ENCODE peak calls at places on chromosomes 2 and 18, in ten cellular contexts. J is stomach, E is H1, S is A549, U is SK-N-SH, A is HepG2, Q is sigmoid colon, M is suprapubic skin, F is transverse colon, R is upper lobe of left lung. H is an unnamed sample. For H3K9me3, the result is how much of the 10 kb centered on the place peaks cover.

GRCh38 chr2:226776104-226776503 is 23.5 kb downstream of the IRS1 start:
- DNase-seq in S (no peak), E (no peak), J (no peak), A (no peak), F (no peak), R (no peak), Q (no peak), M (no peak), U (no peak), H (no peak)

GRCh38 chr2:157930728-157931127 is 54.6 kb upstream of the ACVR1 start:
- DNase-seq in U (no peak), Q (no peak), E (no peak), S (no peak), F (no peak), J (no peak), R (no peak), M (no peak), A (no peak), H (no peak)

GRCh38 chr2:55115795-55116597 is 65.7 kb upstream of the RTN4 start:
- DNase-seq in J (no peak), Q (no peak), M (no peak), R (no peak), U (no peak), S (no peak), A (no peak), E (no peak), F (no peak), H (no peak)

GRCh38 chr2:13522917-13523821 is 806.4 kb downstream of the TRIB2 start:
- DNase-seq in U (no peak), S (no peak), A (no peak), Q (no peak), R (no peak), F (no peak), J (peak), M (no peak), E (no peak), H (peak)

GRCh38 chr2:224887159-224887558 is 155.1 kb downstream of the DOCK10 start:
- DNase-seq in J (no peak), M (no peak), E (no peak), Q (no peak), U (no peak), A (no peak), R (no peak), S (no peak), F (no peak), H (no peak)

GRCh38 chr2:231334179-231334930 is 61.2 kb upstream of the B3GNT7 start:
- DNase-seq in S (no peak), Q (no peak), J (no peak), U (no peak), A (no peak), F (no peak), E (no peak), R (no peak), M (no peak), H (no peak)

GRCh38 chr2:64488050-64488974 is 34.4 kb downstream of the LGALSL start:
- DNase-seq in Q (peak), F (peak), A (peak), R (no peak), S (peak), U (peak), J (peak), M (no peak), E (peak), H (peak)

GRCh38 chr2:2797797-2798196 is 466.7 kb upstream of the MYT1L start:
- DNase-seq in J (no peak), A (no peak), S (no peak), Q (no peak), E (no peak), F (no peak), R (no peak), U (no peak), M (no peak), H (no peak)

GRCh38 chr18:34509163-34509562 is 200.9 kb upstream of the DTNA start:
- DNase-seq in E (no peak), A (no peak), J (no peak), F (no peak), S (no peak), Q (no peak), U (no peak), R (no peak), M (no peak), H (no peak)

GRCh38 chr2:70852824-70853223 is 17.2 kb upstream of the CD207 start:
- DNase-seq in U (no peak), M (no peak), F (no peak), A (no peak), R (no peak), S (no peak), J (no peak), E (no peak), Q (no peak), H (no peak)

GRCh38 chr2:241811952-241812729 is 3.1 kb downstream of the NEU4 start:
- DNase-seq in S (no peak), E (no peak), A (no peak), F (no peak), M (no peak), Q (no peak), R (peak), U (peak), J (no peak), H (peak)

GRCh38 chr2:51813245-51813644 is 781.3 kb upstream of the NRXN1 start:
- DNase-seq in E (no peak), F (no peak), S (no peak), A (no peak), J (no peak), R (no peak), U (no peak), Q (no peak), M (no peak), H (no peak)

GRCh38 chr2:74947703-74948102 is 10.7 kb upstream of the POLE4 start:
- DNase-seq in U (no peak), Q (no peak), J (no peak), E (peak), F (no peak), A (peak), R (no peak), M (no peak), S (no peak), H (no peak)
- H3K9me3 ChIP-seq in U (under half), Q (under half), J (under half), E (under half), F (under half), A (under half), R (under half), M (under half), S (under half), H (under half)

GRCh38 chr18:24924066-24924716 is 427.8 kb downstream of the ZNF521 start:
- DNase-seq in J (no peak), E (peak), F (no peak), A (no peak), M (no peak), S (no peak), U (no peak), Q (no peak), R (no peak), H (no peak)
- TF ChIP-seq EP300 in J (no peak), E (no peak), F (no peak), A (no peak), M (no peak), S (no peak), U (no peak), Q (no peak), R (no peak), H (no peak)

DNA sequence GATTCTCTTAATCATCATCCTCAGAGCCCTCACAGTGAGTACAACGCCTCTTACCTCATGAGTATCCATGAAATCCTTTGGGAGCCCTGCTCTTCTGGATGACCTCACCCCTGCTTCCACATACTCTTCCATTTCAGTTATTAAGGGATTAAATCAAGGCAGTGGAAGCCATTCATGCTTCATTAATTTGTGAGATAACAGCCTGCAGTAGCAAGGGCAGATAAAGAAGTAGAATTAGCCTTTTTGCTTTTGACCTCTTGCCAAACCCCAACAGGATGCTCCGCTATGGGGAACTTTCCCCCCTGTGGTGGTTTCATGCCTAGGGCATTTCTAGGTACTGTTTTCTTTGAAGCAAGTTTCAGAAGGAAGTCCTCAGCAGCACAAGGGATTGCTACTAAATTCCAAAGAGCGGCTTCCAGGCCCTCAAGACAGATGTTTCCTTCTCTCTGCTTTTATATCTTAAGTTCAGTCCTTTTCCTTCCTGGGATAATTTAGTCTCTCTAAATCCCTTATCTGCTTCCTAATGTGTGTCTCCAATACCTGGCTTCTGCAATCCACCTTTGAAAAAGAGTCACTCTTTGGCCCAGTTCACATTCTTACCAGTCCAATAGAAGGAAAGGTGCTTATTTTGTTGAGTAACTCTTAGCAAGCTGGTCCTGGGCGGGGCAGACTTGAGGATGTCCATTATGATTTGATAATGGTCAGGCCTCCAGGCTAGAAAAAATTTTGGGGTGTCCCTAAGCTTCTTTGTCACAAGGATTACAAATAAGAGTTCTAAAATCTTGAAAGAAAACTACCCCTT is 76.9 kb downstream of the MYO1B start:
- DNase-seq in F (no peak), J (no peak), S (no peak), R (no peak), E (peak), A (no peak), Q (no peak), M (no peak), U (peak), H (no peak)
- H3K27ac ChIP-seq in F (no peak), J (no peak), S (no peak), R (peak), E (no peak), A (no peak), Q (no peak), M (no peak), U (peak), H (no peak)

GRCh38 chr2:229111744-229112143 is 159.3 kb downstream of the PID1 start:
- DNase-seq in S (no peak), J (no peak), U (no peak), Q (no peak), A (no peak), M (no peak), F (no peak), E (no peak), R (no peak), H (no peak)
- H3K9me3 ChIP-seq in S (under half), J (under half), U (under half), Q (under half), A (half or more), M (under half), F (under half), E (under half), R (under half), H (under half)

GRCh38 chr2:167506395-167506794 is 618.1 kb downstream of the XIRP2 start:
- DNase-seq in R (no peak), A (no peak), J (no peak), F (no peak), Q (no peak), S (no peak), U (no peak), E (no peak), M (no peak), H (no peak)
- TF ChIP-seq EP300 in R (no peak), A (no peak), J (no peak), F (no peak), Q (no peak), S (no peak), U (no peak), E (no peak), M (no peak), H (no peak)

GRCh38 chr2:217789736-217790181 is 213.0 kb downstream of the TNS1 start:
- DNase-seq in M (no peak), J (peak), S (no peak), A (no peak), E (no peak), F (no peak), U (no peak), Q (peak), R (no peak), H (no peak)
- H3K27ac ChIP-seq in M (no peak), J (peak), S (no peak), A (peak), E (no peak), F (peak), U (no peak), Q (peak), R (peak), H (no peak)

GRCh38 chr18:71326826-71327225 is 1038.0 kb downstream of the SOCS6 start:
- DNase-seq in M (no peak), S (no peak), Q (no peak), F (no peak), R (peak), U (no peak), E (no peak), J (no peak), A (no peak), H (no peak)
- H3K9me3 ChIP-seq in M (under half), S (under half), Q (under half), F (under half), R (under half), U (under half), E (under half), J (under half), A (under half), H (under half)

H was measured in ovary.